ENCODE peak calls at places on chromosomes 16 and 17, in five cellular contexts. J is fibroblast of the conjunctiva; Q is pancreas; M is stimulated activated CD4-positive, alpha-beta T cell treated with anti-CD3 and anti-CD28 coated beads, Interleukin-12 subunit alpha, Interleukin-12 subunit beta, amount 100 ng/mL, for 48 hours; L is cardiac fibroblast. D is an unnamed sample.

GRCh38 chr16:83215417-83216001 is 588.7 kb downstream of the CDH13 start:
- DNase-seq in L (peak), M (peak), J (no peak), Q (peak), D (no peak)

GRCh38 chr16:23119570-23119969 is 29.7 kb downstream of the USP31 start:
- DNase-seq in J (peak), L (peak), Q (no peak), M (no peak), D (peak)

GRCh38 chr17:38873646-38874380 is 4.0 kb downstream of the LASP1 start:
- DNase-seq in L (no peak), M (no peak), J (no peak), Q (no peak), D (no peak)

GRCh38 chr16:678858-679807 is 1.1 kb upstream of the STUB1 start:
- DNase-seq in Q (peak), J (no peak), L (peak), M (peak), D (no peak)

GRCh38 chr17:74957935-74958549 is 14.5 kb downstream of the HID1 start:
- DNase-seq in J (no peak), Q (peak), M (peak), L (peak), D (no peak)

GRCh38 chr17:49505854-49506253 is 10.8 kb downstream of the NGFR start:
- DNase-seq in J (no peak), Q (no peak), L (no peak), M (no peak), D (no peak)

GRCh38 chr16:56506941-56507340 is 12.9 kb downstream of the BBS2 start:
- DNase-seq in L (peak), Q (no peak), J (peak), M (no peak), D (peak)

GRCh38 chr17:39643271-39643670 is 6.3 kb downstream of the STARD3 start:
- DNase-seq in M (no peak), J (no peak), L (peak), Q (no peak), D (no peak)

GRCh38 chr17:76539631-76540271 is at the start of gene PRCD:
- DNase-seq in M (no peak), L (no peak), J (no peak), Q (no peak), D (no peak)

GRCh38 chr17:11205656-11206055 is 35.4 kb upstream of the SHISA6 start:
- DNase-seq in Q (no peak), J (no peak), M (no peak), L (no peak), D (no peak)

GRCh38 chr17:71601894-71602504 is 518.8 kb upstream of the SOX9 start:
- DNase-seq in J (no peak), L (no peak), Q (no peak), M (no peak), D (no peak)

GRCh38 chr16:28166394-28167208 is 45.2 kb downstream of the XPO6 start:
- DNase-seq in M (no peak), Q (no peak), L (peak), J (no peak), D (no peak)

GRCh38 chr17:64236827-64237403 is 26.1 kb downstream of the TEX2 start:
- DNase-seq in M (no peak), J (no peak), L (no peak), Q (no peak), D (no peak)

GRCh38 chr17:80119271-80119791 is 17.9 kb downstream of the GAA start:
- DNase-seq in L (no peak), Q (no peak), J (no peak), M (no peak), D (no peak)

D was measured in AG09309.